ENCODE peak calls at places on chromosomes 16 and 17, in five cellular contexts. G is AG09309; X is lower leg skin; V is epithelial cell of proximal tubule; U is CD8-positive, alpha-beta memory T cell. O is an unnamed sample.

GRCh38 chr17:18851206-18851605 is 6.7 kb upstream of the PRPSAP2 start:
- DNase-seq in G (no peak), X (no peak), V (no peak), U (no peak), O (no peak)

GRCh38 chr17:7956208-7956965 is 24.4 kb downstream of the CNTROB start:
- DNase-seq in G (no peak), X (no peak), V (no peak), U (no peak), O (peak; percentile 50)

GRCh38 chr16:74936902-74937560 is 47.9 kb downstream of the WDR59 start:
- DNase-seq in G (peak; percentile 69), X (no peak), V (no peak), U (no peak), O (peak; percentile 78)

GRCh38 chr17:67800495-67800928 is 24.8 kb upstream of the BPTF start:
- DNase-seq in G (peak; percentile 44), X (peak; percentile 48), V (peak; percentile 26), U (peak; percentile 11), O (peak; percentile 29)

GRCh38 chr16:12010388-12011251 is 34.1 kb downstream of the SNX29 start:
- DNase-seq in G (no peak), X (peak; percentile 58), V (no peak), U (no peak), O (no peak)

GRCh38 chr17:9272506-9272905 is 251.2 kb downstream of the NTN1 start:
- DNase-seq in G (no peak), X (no peak), V (no peak), U (no peak), O (no peak)

GRCh38 chr16:75044800-75045361 is 46.1 kb downstream of the ZNRF1 start:
- DNase-seq in G (peak; percentile 17), X (peak; percentile 31), V (no peak), U (no peak), O (no peak)

GRCh38 chr17:49467175-49467574 is 27.9 kb upstream of the NGFR start:
- DNase-seq in G (no peak), X (no peak), V (no peak), U (no peak), O (no peak)

GRCh38 chr17:58960068-58960467 is 146.6 kb downstream of the TRIM37 start:
- DNase-seq in G (peak; percentile 38), X (no peak), V (peak; percentile 69), U (no peak), O (peak; percentile 26)

GRCh38 chr17:79992657-79993389 is 42.8 kb downstream of the TBC1D16 start:
- DNase-seq in G (no peak), X (no peak), V (no peak), U (no peak), O (no peak)

GRCh38 chr17:78374631-78375274 is 3.7 kb upstream of the PGS1 start:
- DNase-seq in G (no peak), X (no peak), V (no peak), U (no peak), O (peak; percentile 86)

GRCh38 chr16:22098538-22099255 is 6.4 kb downstream of the VWA3A start:
- DNase-seq in G (peak; percentile 17), X (no peak), V (no peak), U (peak; percentile 36), O (no peak)

GRCh38 chr17:29113334-29113733 is 66.9 kb downstream of the MYO18A start:
- DNase-seq in G (no peak), X (no peak), V (no peak), U (no peak), O (no peak)

GRCh38 chr17:18173740-18174139 is 9.9 kb upstream of the ALKBH5 start:
- DNase-seq in G (no peak), X (no peak), V (no peak), U (no peak), O (no peak)

GRCh38 chr16:80375513-80375912 is 165.3 kb upstream of the DYNLRB2 start:
- DNase-seq in G (no peak), X (no peak), V (no peak), U (no peak), O (no peak)

GRCh38 chr16:1317479-1318267 is 8.2 kb downstream of the UBE2I start:
- DNase-seq in G (no peak), X (no peak), V (no peak), U (no peak), O (no peak)

GRCh38 chr16:10514369-10515055 is 65.9 kb downstream of the EMP2 start:
- DNase-seq in G (peak; percentile 51), X (peak; percentile 52), V (no peak), U (peak; percentile 43), O (peak; percentile 24)

GRCh38 chr17:79840204-79840988 is 1.2 kb upstream of the CBX4 start:
- DNase-seq in G (no peak), X (peak; percentile 67), V (no peak), U (no peak), O (no peak)

GRCh38 chr16:4570688-4571321 is 14.7 kb downstream of the C16orf96 start:
- DNase-seq in G (no peak), X (no peak), V (no peak), U (no peak), O (no peak)

GRCh38 chr16:4218202-4218601 is 23.7 kb downstream of the SRL start:
- DNase-seq in G (no peak), X (no peak), V (no peak), U (no peak), O (no peak)

GRCh38 chr16:2465653-2466415 is 5.3 kb upstream of the NTN3 start:
- DNase-seq in G (no peak), X (no peak), V (no peak), U (no peak), O (no peak)

GRCh38 chr16:68470461-68471150 is 22.3 kb upstream of the SMPD3 start:
- DNase-seq in G (no peak), X (peak; percentile 32), V (no peak), U (peak; percentile 27), O (no peak)

GRCh38 chr16:70481929-70482536 is 27.6 kb downstream of the FCSK start:
- DNase-seq in G (peak; percentile 50), X (no peak), V (peak; percentile 27), U (no peak), O (no peak)

GRCh38 chr16:85015481-85016177 is 4.3 kb upstream of the ZDHHC7 start:
- DNase-seq in G (no peak), X (no peak), V (no peak), U (no peak), O (no peak)

GRCh38 chr17:59001158-59001814 is 105.4 kb downstream of the TRIM37 start:
- DNase-seq in G (no peak), X (peak; percentile 27), V (peak; percentile 69), U (peak; percentile 74), O (no peak)

GRCh38 chr16:9844361-9844760 is 337.9 kb downstream of the GRIN2A start:
- DNase-seq in G (peak; percentile 3), X (no peak), V (no peak), U (no peak), O (peak; percentile 13)

GRCh38 chr17:65231662-65232335 is 94.6 kb downstream of the RGS9 start:
- DNase-seq in G (peak; percentile 67), X (peak; percentile 30), V (peak; percentile 53), U (peak; percentile 16), O (peak; percentile 44)

GRCh38 chr16:88613911-88614817 is 24.2 kb upstream of the IL17C start:
- DNase-seq in G (no peak), X (no peak), V (no peak), U (no peak), O (no peak)

GRCh38 chr17:4003501-4004421 is 39.5 kb upstream of the ATP2A3 start:
- DNase-seq in G (no peak), X (no peak), V (no peak), U (no peak), O (no peak)

GRCh38 chr17:44137891-44138709 is 3.6 kb upstream of the HROB start:
- DNase-seq in G (peak; percentile 97), X (peak; percentile 89), V (peak; percentile 90), U (no peak), O (peak; percentile 99)
- H3K4me3 ChIP-seq in G (peak overlapping the region; percentile 36), X (no peak overlapping the region), V (peak overlapping the region; percentile 38), U (no peak overlapping the region), O (peak overlapping the region; percentile 26)

GRCh38 chr17:74216505-74216904 is 3.1 kb downstream of the TTYH2 start:
- DNase-seq in G (no peak), X (no peak), V (no peak), U (no peak), O (no peak)

GRCh38 chr17:74212913-74213791 is at the start of gene TTYH2:
- DNase-seq in G (no peak), X (peak; percentile 89), V (no peak), U (peak; percentile 59), O (peak; percentile 56)

GRCh38 chr17:74213897-74214386 is 571 bp downstream of the TTYH2 start:
- DNase-seq in G (no peak), X (no peak), V (no peak), U (no peak), O (no peak)

GRCh38 chr17:74215332-74215727 is 2.0 kb downstream of the TTYH2 start:
- DNase-seq in G (no peak), X (no peak), V (no peak), U (no peak), O (no peak)

GRCh38 chr17:74214642-74215331 is 1.4 kb downstream of the TTYH2 start:
- DNase-seq in G (no peak), X (no peak), V (no peak), U (no peak), O (no peak)
- H3K4me3 ChIP-seq in G (no peak overlapping the region), X (no peak overlapping the region), V (no peak overlapping the region), U (peak overlapping the region; percentile 51), O (peak overlapping the region; percentile 62)

GRCh38 chr16:50696126-50696525 is 2.7 kb downstream of the NOD2 start:
- DNase-seq in G (no peak), X (no peak), V (no peak), U (no peak), O (no peak)

GRCh38 chr16:50697881-50698767 is 4.7 kb downstream of the NOD2 start:
- DNase-seq in G (no peak), X (peak; percentile 59), V (peak; percentile 54), U (no peak), O (no peak)

GRCh38 chr16:50697421-50697715 is 4.0 kb downstream of the NOD2 start:
- DNase-seq in G (no peak), X (no peak), V (no peak), U (no peak), O (no peak)

GRCh38 chr16:50695017-50696000 is 1.9 kb downstream of the NOD2 start:
- DNase-seq in G (no peak), X (no peak), V (no peak), U (no peak), O (no peak)

DNA sequence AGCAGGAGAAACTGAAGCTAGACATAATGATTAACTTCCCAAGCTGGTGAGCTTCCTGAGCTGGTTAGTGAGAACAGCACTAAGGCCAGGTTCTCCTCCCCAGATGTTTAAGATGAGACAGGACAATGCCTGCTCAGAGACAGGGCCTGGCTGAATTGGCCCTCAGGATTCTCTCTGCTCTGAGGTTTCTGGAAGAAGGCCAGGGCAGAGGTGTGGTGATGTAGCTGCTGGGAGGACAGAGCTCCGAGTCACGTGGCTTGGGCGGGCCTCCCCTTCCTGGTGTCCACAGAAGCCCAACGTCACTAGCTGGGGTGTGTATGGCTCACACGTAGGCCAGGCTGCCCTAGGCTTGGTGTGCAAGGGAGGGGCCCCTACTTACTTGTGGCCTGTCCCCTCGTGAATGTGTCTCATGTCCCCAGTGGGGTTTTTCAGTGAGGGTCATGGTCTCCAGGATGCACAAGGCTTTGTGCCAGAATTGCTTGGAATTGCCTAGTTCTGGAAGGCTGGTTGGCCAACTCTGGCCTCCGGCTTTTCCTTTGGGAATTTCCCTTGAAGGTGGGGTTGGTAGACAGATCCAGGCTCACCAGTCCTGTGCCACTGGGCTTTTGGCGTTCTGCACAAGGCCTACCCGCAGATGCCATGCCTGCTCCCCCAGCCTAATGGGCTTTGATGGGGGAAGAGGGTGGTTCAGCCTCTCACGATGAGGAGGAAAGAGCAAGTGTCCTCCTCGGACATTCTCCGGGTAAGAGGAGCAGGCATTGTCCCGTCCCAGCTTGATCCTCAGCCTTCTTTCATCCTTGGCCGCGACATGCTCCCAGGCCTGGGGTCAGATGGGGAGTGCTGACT is 3.4 kb downstream of the NOD2 start:
- DNase-seq in G (no peak), X (peak; percentile 93), V (no peak), U (no peak), O (no peak)
- H3K4me3 ChIP-seq in G (no peak overlapping the region), X (no peak overlapping the region), V (no peak overlapping the region), U (peak overlapping the region; percentile 1), O (no peak overlapping the region)

GRCh38 chr17:32503251-32504165 is 16.7 kb downstream of the CDK5R1 start:
- DNase-seq in G (no peak), X (no peak), V (no peak), U (peak; percentile 72), O (no peak)
- H3K4me3 ChIP-seq in G (no peak overlapping the region), X (no peak overlapping the region), V (no peak overlapping the region), U (peak overlapping the region; percentile 45), O (no peak overlapping the region)

O was measured in skeletal muscle cell.